ENCODE peak calls at places on chromosomes 16 and 17, in nine cellular contexts. One of them, this sample, is unnamed.
A peak's percentile ranks its signal among the peaks of the same experiment; 100 is the strongest.

GRCh38 chr17:58677204-58677880 is 14.5 kb downstream of the TEX14 start:
- DNase-seq in GOT3: no peak
- DNase-seq in fibroblast of the aortic adventitia: peak; percentile 71
- DNase-seq in Right ventricle myocardium superior: no peak
- DNase-seq in NCI-H345: no peak
- DNase-seq in activated CD8-positive, alpha-beta memory T cell treated with anti-CD3 and anti-CD28 coated beads for 1 hour: no peak
- DNase-seq in T1000: no peak
- DNase-seq in stimulated activated CD8-positive, alpha-beta memory T cell treated with anti-CD3 and anti-CD28 coated beads, Interleukin-4, amount 100 ng/mL, for 1 hour: no peak
- DNase-seq in osteocyte: no peak
- DNase-seq in this sample: peak; percentile 34

GRCh38 chr17:17188586-17188985 is 17.5 kb downstream of the PLD6 start:
- DNase-seq in GOT3: no peak
- DNase-seq in fibroblast of the aortic adventitia: no peak
- DNase-seq in Right ventricle myocardium superior: no peak
- DNase-seq in NCI-H345: no peak
- DNase-seq in activated CD8-positive, alpha-beta memory T cell treated with anti-CD3 and anti-CD28 coated beads for 1 hour: no peak
- DNase-seq in T1000: no peak
- DNase-seq in stimulated activated CD8-positive, alpha-beta memory T cell treated with anti-CD3 and anti-CD28 coated beads, Interleukin-4, amount 100 ng/mL, for 1 hour: no peak
- DNase-seq in osteocyte: no peak
- DNase-seq in this sample: no peak

GRCh38 chr16:50743575-50744225 is 1.8 kb downstream of the CYLD start:
- DNase-seq in GOT3: no peak
- DNase-seq in fibroblast of the aortic adventitia: no peak
- DNase-seq in Right ventricle myocardium superior: no peak
- DNase-seq in NCI-H345: no peak
- DNase-seq in activated CD8-positive, alpha-beta memory T cell treated with anti-CD3 and anti-CD28 coated beads for 1 hour: no peak
- DNase-seq in T1000: no peak
- DNase-seq in stimulated activated CD8-positive, alpha-beta memory T cell treated with anti-CD3 and anti-CD28 coated beads, Interleukin-4, amount 100 ng/mL, for 1 hour: no peak
- DNase-seq in osteocyte: no peak
- DNase-seq in this sample: no peak

GRCh38 chr17:49996495-49997255 is 1.7 kb upstream of the DLX3 start:
- DNase-seq in GOT3: peak; percentile 13
- DNase-seq in fibroblast of the aortic adventitia: peak; percentile 24
- DNase-seq in Right ventricle myocardium superior: peak; percentile 76
- DNase-seq in NCI-H345: peak; percentile 59
- DNase-seq in activated CD8-positive, alpha-beta memory T cell treated with anti-CD3 and anti-CD28 coated beads for 1 hour: peak; percentile 63
- DNase-seq in T1000: peak; percentile 44
- DNase-seq in stimulated activated CD8-positive, alpha-beta memory T cell treated with anti-CD3 and anti-CD28 coated beads, Interleukin-4, amount 100 ng/mL, for 1 hour: peak; percentile 49
- DNase-seq in osteocyte: no peak
- DNase-seq in this sample: peak; percentile 86

GRCh38 chr17:8359769-8360168 is 16.7 kb downstream of the KRABD2 start:
- DNase-seq in GOT3: no peak
- DNase-seq in fibroblast of the aortic adventitia: peak; percentile 81
- DNase-seq in Right ventricle myocardium superior: no peak
- DNase-seq in NCI-H345: no peak
- DNase-seq in activated CD8-positive, alpha-beta memory T cell treated with anti-CD3 and anti-CD28 coated beads for 1 hour: no peak
- DNase-seq in T1000: no peak
- DNase-seq in stimulated activated CD8-positive, alpha-beta memory T cell treated with anti-CD3 and anti-CD28 coated beads, Interleukin-4, amount 100 ng/mL, for 1 hour: no peak
- DNase-seq in osteocyte: no peak
- DNase-seq in this sample: no peak

GRCh38 chr17:1576500-1576899 is 13.9 kb upstream of the PITPNA start:
- DNase-seq in GOT3: no peak
- DNase-seq in fibroblast of the aortic adventitia: no peak
- DNase-seq in Right ventricle myocardium superior: no peak
- DNase-seq in NCI-H345: no peak
- DNase-seq in activated CD8-positive, alpha-beta memory T cell treated with anti-CD3 and anti-CD28 coated beads for 1 hour: no peak
- DNase-seq in T1000: no peak
- DNase-seq in stimulated activated CD8-positive, alpha-beta memory T cell treated with anti-CD3 and anti-CD28 coated beads, Interleukin-4, amount 100 ng/mL, for 1 hour: no peak
- DNase-seq in osteocyte: no peak
- DNase-seq in this sample: no peak

GRCh38 chr16:64657316-64658011 is 464.4 kb downstream of the CDH11 start:
- DNase-seq in GOT3: no peak
- DNase-seq in fibroblast of the aortic adventitia: peak; percentile 35
- DNase-seq in Right ventricle myocardium superior: no peak
- DNase-seq in NCI-H345: no peak
- DNase-seq in activated CD8-positive, alpha-beta memory T cell treated with anti-CD3 and anti-CD28 coated beads for 1 hour: no peak
- DNase-seq in T1000: no peak
- DNase-seq in stimulated activated CD8-positive, alpha-beta memory T cell treated with anti-CD3 and anti-CD28 coated beads, Interleukin-4, amount 100 ng/mL, for 1 hour: no peak
- DNase-seq in osteocyte: no peak
- DNase-seq in this sample: no peak

GRCh38 chr17:57874434-57875108 is 24.7 kb upstream of the MRPS23 start:
- DNase-seq in GOT3: peak; percentile 69
- DNase-seq in fibroblast of the aortic adventitia: peak; percentile 84
- DNase-seq in Right ventricle myocardium superior: peak; percentile 88
- DNase-seq in NCI-H345: no peak
- DNase-seq in activated CD8-positive, alpha-beta memory T cell treated with anti-CD3 and anti-CD28 coated beads for 1 hour: no peak
- DNase-seq in T1000: peak; percentile 91
- DNase-seq in stimulated activated CD8-positive, alpha-beta memory T cell treated with anti-CD3 and anti-CD28 coated beads, Interleukin-4, amount 100 ng/mL, for 1 hour: no peak
- DNase-seq in osteocyte: peak; percentile 96
- DNase-seq in this sample: peak; percentile 95

GRCh38 chr16:24135624-24136296 is 120.4 kb upstream of the CACNG3 start:
- DNase-seq in GOT3: no peak
- DNase-seq in fibroblast of the aortic adventitia: no peak
- DNase-seq in Right ventricle myocardium superior: no peak
- DNase-seq in NCI-H345: no peak
- DNase-seq in activated CD8-positive, alpha-beta memory T cell treated with anti-CD3 and anti-CD28 coated beads for 1 hour: no peak
- DNase-seq in T1000: no peak
- DNase-seq in stimulated activated CD8-positive, alpha-beta memory T cell treated with anti-CD3 and anti-CD28 coated beads, Interleukin-4, amount 100 ng/mL, for 1 hour: no peak
- DNase-seq in osteocyte: no peak
- DNase-seq in this sample: no peak

GRCh38 chr16:23348579-23349469 is 46.7 kb downstream of the SCNN1B start:
- DNase-seq in GOT3: no peak
- DNase-seq in fibroblast of the aortic adventitia: no peak
- DNase-seq in Right ventricle myocardium superior: no peak
- DNase-seq in NCI-H345: no peak
- DNase-seq in activated CD8-positive, alpha-beta memory T cell treated with anti-CD3 and anti-CD28 coated beads for 1 hour: no peak
- DNase-seq in T1000: no peak
- DNase-seq in stimulated activated CD8-positive, alpha-beta memory T cell treated with anti-CD3 and anti-CD28 coated beads, Interleukin-4, amount 100 ng/mL, for 1 hour: no peak
- DNase-seq in osteocyte: no peak
- DNase-seq in this sample: no peak

GRCh38 chr17:3655766-3656165 is 12.6 kb downstream of the TAX1BP3 start:
- DNase-seq in GOT3: no peak
- DNase-seq in fibroblast of the aortic adventitia: no peak
- DNase-seq in Right ventricle myocardium superior: no peak
- DNase-seq in NCI-H345: no peak
- DNase-seq in activated CD8-positive, alpha-beta memory T cell treated with anti-CD3 and anti-CD28 coated beads for 1 hour: no peak
- DNase-seq in T1000: no peak
- DNase-seq in stimulated activated CD8-positive, alpha-beta memory T cell treated with anti-CD3 and anti-CD28 coated beads, Interleukin-4, amount 100 ng/mL, for 1 hour: no peak
- DNase-seq in osteocyte: no peak
- DNase-seq in this sample: no peak

GRCh38 chr16:50627419-50627818 is 53.7 kb downstream of the SNX20 start:
- DNase-seq in GOT3: no peak
- DNase-seq in fibroblast of the aortic adventitia: peak; percentile 70
- DNase-seq in Right ventricle myocardium superior: peak; percentile 70
- DNase-seq in NCI-H345: no peak
- DNase-seq in activated CD8-positive, alpha-beta memory T cell treated with anti-CD3 and anti-CD28 coated beads for 1 hour: peak; percentile 7
- DNase-seq in T1000: no peak
- DNase-seq in stimulated activated CD8-positive, alpha-beta memory T cell treated with anti-CD3 and anti-CD28 coated beads, Interleukin-4, amount 100 ng/mL, for 1 hour: peak; percentile 6
- DNase-seq in osteocyte: no peak
- DNase-seq in this sample: no peak

GRCh38 chr17:15123593-15124590 is 141.2 kb downstream of the PMP22 start:
- DNase-seq in GOT3: no peak
- DNase-seq in fibroblast of the aortic adventitia: peak; percentile 54
- DNase-seq in Right ventricle myocardium superior: no peak
- DNase-seq in NCI-H345: no peak
- DNase-seq in activated CD8-positive, alpha-beta memory T cell treated with anti-CD3 and anti-CD28 coated beads for 1 hour: no peak
- DNase-seq in T1000: peak; percentile 44
- DNase-seq in stimulated activated CD8-positive, alpha-beta memory T cell treated with anti-CD3 and anti-CD28 coated beads, Interleukin-4, amount 100 ng/mL, for 1 hour: no peak
- DNase-seq in osteocyte: no peak
- DNase-seq in this sample: no peak

GRCh38 chr17:73589096-73589980 is 54.9 kb downstream of the SDK2 start:
- DNase-seq in GOT3: no peak
- DNase-seq in fibroblast of the aortic adventitia: no peak
- DNase-seq in Right ventricle myocardium superior: no peak
- DNase-seq in NCI-H345: peak; percentile 73
- DNase-seq in activated CD8-positive, alpha-beta memory T cell treated with anti-CD3 and anti-CD28 coated beads for 1 hour: no peak
- DNase-seq in T1000: no peak
- DNase-seq in stimulated activated CD8-positive, alpha-beta memory T cell treated with anti-CD3 and anti-CD28 coated beads, Interleukin-4, amount 100 ng/mL, for 1 hour: no peak
- DNase-seq in osteocyte: no peak
- DNase-seq in this sample: no peak

GRCh38 chr16:28202147-28202746 is 9.5 kb downstream of the XPO6 start:
- DNase-seq in GOT3: no peak
- DNase-seq in fibroblast of the aortic adventitia: no peak
- DNase-seq in Right ventricle myocardium superior: no peak
- DNase-seq in NCI-H345: no peak
- DNase-seq in activated CD8-positive, alpha-beta memory T cell treated with anti-CD3 and anti-CD28 coated beads for 1 hour: no peak
- DNase-seq in T1000: no peak
- DNase-seq in stimulated activated CD8-positive, alpha-beta memory T cell treated with anti-CD3 and anti-CD28 coated beads, Interleukin-4, amount 100 ng/mL, for 1 hour: no peak
- DNase-seq in osteocyte: no peak
- DNase-seq in this sample: peak; percentile 30

GRCh38 chr17:77085916-77086432 is 54.8 kb upstream of the SEC14L1 start:
- DNase-seq in GOT3: no peak
- DNase-seq in fibroblast of the aortic adventitia: no peak
- DNase-seq in Right ventricle myocardium superior: no peak
- DNase-seq in NCI-H345: peak; percentile 69
- DNase-seq in activated CD8-positive, alpha-beta memory T cell treated with anti-CD3 and anti-CD28 coated beads for 1 hour: no peak
- DNase-seq in T1000: no peak
- DNase-seq in stimulated activated CD8-positive, alpha-beta memory T cell treated with anti-CD3 and anti-CD28 coated beads, Interleukin-4, amount 100 ng/mL, for 1 hour: no peak
- DNase-seq in osteocyte: no peak
- DNase-seq in this sample: no peak

GRCh38 chr16:80831039-80831438 is 26.6 kb upstream of the CDYL2 start:
- DNase-seq in GOT3: no peak
- DNase-seq in fibroblast of the aortic adventitia: no peak
- DNase-seq in Right ventricle myocardium superior: no peak
- DNase-seq in NCI-H345: no peak
- DNase-seq in activated CD8-positive, alpha-beta memory T cell treated with anti-CD3 and anti-CD28 coated beads for 1 hour: no peak
- DNase-seq in T1000: no peak
- DNase-seq in stimulated activated CD8-positive, alpha-beta memory T cell treated with anti-CD3 and anti-CD28 coated beads, Interleukin-4, amount 100 ng/mL, for 1 hour: no peak
- DNase-seq in osteocyte: no peak
- DNase-seq in this sample: no peak

GRCh38 chr16:11994187-11995119 is 17.9 kb downstream of the SNX29 start:
- DNase-seq in GOT3: no peak
- DNase-seq in fibroblast of the aortic adventitia: no peak
- DNase-seq in Right ventricle myocardium superior: peak; percentile 60
- DNase-seq in NCI-H345: no peak
- DNase-seq in activated CD8-positive, alpha-beta memory T cell treated with anti-CD3 and anti-CD28 coated beads for 1 hour: no peak
- DNase-seq in T1000: no peak
- DNase-seq in stimulated activated CD8-positive, alpha-beta memory T cell treated with anti-CD3 and anti-CD28 coated beads, Interleukin-4, amount 100 ng/mL, for 1 hour: no peak
- DNase-seq in osteocyte: no peak
- DNase-seq in this sample: peak; percentile 45

GRCh38 chr17:82031303-82031884 is at the start of gene RAC3:
- DNase-seq in GOT3: no peak
- DNase-seq in fibroblast of the aortic adventitia: no peak
- DNase-seq in Right ventricle myocardium superior: no peak
- DNase-seq in NCI-H345: peak; percentile 73
- DNase-seq in activated CD8-positive, alpha-beta memory T cell treated with anti-CD3 and anti-CD28 coated beads for 1 hour: no peak
- DNase-seq in T1000: no peak
- DNase-seq in stimulated activated CD8-positive, alpha-beta memory T cell treated with anti-CD3 and anti-CD28 coated beads, Interleukin-4, amount 100 ng/mL, for 1 hour: no peak
- DNase-seq in osteocyte: no peak
- DNase-seq in this sample: peak; percentile 65

GRCh38 chr17:40399185-40399584 is 18.5 kb downstream of the TOP2A start:
- DNase-seq in GOT3: no peak
- DNase-seq in fibroblast of the aortic adventitia: peak; percentile 83
- DNase-seq in Right ventricle myocardium superior: no peak
- DNase-seq in NCI-H345: peak; percentile 32
- DNase-seq in activated CD8-positive, alpha-beta memory T cell treated with anti-CD3 and anti-CD28 coated beads for 1 hour: no peak
- DNase-seq in T1000: no peak
- DNase-seq in stimulated activated CD8-positive, alpha-beta memory T cell treated with anti-CD3 and anti-CD28 coated beads, Interleukin-4, amount 100 ng/mL, for 1 hour: no peak
- DNase-seq in osteocyte: no peak
- DNase-seq in this sample: no peak

GRCh38 chr17:54839022-54839806 is 61.4 kb upstream of the TOM1L1 start:
- DNase-seq in GOT3: no peak
- DNase-seq in fibroblast of the aortic adventitia: no peak
- DNase-seq in Right ventricle myocardium superior: no peak
- DNase-seq in NCI-H345: no peak
- DNase-seq in activated CD8-positive, alpha-beta memory T cell treated with anti-CD3 and anti-CD28 coated beads for 1 hour: no peak
- DNase-seq in T1000: no peak
- DNase-seq in stimulated activated CD8-positive, alpha-beta memory T cell treated with anti-CD3 and anti-CD28 coated beads, Interleukin-4, amount 100 ng/mL, for 1 hour: no peak
- DNase-seq in osteocyte: no peak
- DNase-seq in this sample: no peak

GRCh38 chr16:5003828-5004227 is 29.9 kb downstream of the NAGPA start:
- DNase-seq in GOT3: no peak
- DNase-seq in fibroblast of the aortic adventitia: no peak
- DNase-seq in Right ventricle myocardium superior: no peak
- DNase-seq in NCI-H345: no peak
- DNase-seq in activated CD8-positive, alpha-beta memory T cell treated with anti-CD3 and anti-CD28 coated beads for 1 hour: no peak
- DNase-seq in T1000: no peak
- DNase-seq in stimulated activated CD8-positive, alpha-beta memory T cell treated with anti-CD3 and anti-CD28 coated beads, Interleukin-4, amount 100 ng/mL, for 1 hour: no peak
- DNase-seq in osteocyte: no peak
- DNase-seq in this sample: no peak

GRCh38 chr17:72422505-72423285 is 301.9 kb downstream of the SOX9 start:
- DNase-seq in GOT3: peak; percentile 28
- DNase-seq in fibroblast of the aortic adventitia: peak; percentile 62
- DNase-seq in Right ventricle myocardium superior: peak; percentile 68
- DNase-seq in NCI-H345: no peak
- DNase-seq in activated CD8-positive, alpha-beta memory T cell treated with anti-CD3 and anti-CD28 coated beads for 1 hour: no peak
- DNase-seq in T1000: peak; percentile 89
- DNase-seq in stimulated activated CD8-positive, alpha-beta memory T cell treated with anti-CD3 and anti-CD28 coated beads, Interleukin-4, amount 100 ng/mL, for 1 hour: no peak
- DNase-seq in osteocyte: peak; percentile 86
- DNase-seq in this sample: peak; percentile 95